ENCODE peak calls at places on chromosomes 6 and 20, in seven cellular contexts. Y, K, J, F, V, N and D are unnamed samples.

GRCh38 chr6:118768441-118768840 is 117.0 kb upstream of the CEP85L start:
- DNase-seq in J (no peak), V (no peak), F (no peak), N (no peak), K (no peak), Y (no peak), D (no peak)

GRCh38 chr6:89987140-89987539 is 92.9 kb downstream of the GJA10 start:
- DNase-seq in V (no peak), Y (no peak), N (no peak), F (no peak), J (no peak), K (no peak), D (no peak)

GRCh38 chr6:64310214-64310613 is 674.6 kb downstream of the PHF3 start:
- DNase-seq in K (no peak), J (no peak), Y (no peak), N (no peak), V (no peak), F (no peak), D (no peak)

GRCh38 chr6:132251711-132252110 is 149.6 kb downstream of the MOXD1 start:
- DNase-seq in K (no peak), V (no peak), N (no peak), F (peak), J (no peak), Y (no peak), D (no peak)

GRCh38 chr6:45807610-45808009 is 208.1 kb downstream of the CLIC5 start:
- DNase-seq in N (peak), J (no peak), K (no peak), F (no peak), V (no peak), Y (no peak), D (no peak)

GRCh38 chr6:111651185-111652034 is 45.7 kb upstream of the TRAF3IP2 start:
- DNase-seq in J (no peak), F (no peak), Y (no peak), N (no peak), K (no peak), V (peak), D (no peak)

GRCh38 chr6:24495516-24495847 is 713 bp downstream of the ALDH5A1 start:
- DNase-seq in J (no peak), N (peak), K (peak), Y (peak), V (peak), F (peak), D (no peak)

GRCh38 chr20:38674178-38675133 is 49.8 kb upstream of the SLC32A1 start:
- DNase-seq in K (no peak), F (peak), V (peak), Y (peak), J (peak), N (peak), D (no peak)

GRCh38 chr20:49091104-49091503 is 45.0 kb downstream of the CSE1L start:
- DNase-seq in V (no peak), Y (no peak), F (no peak), J (no peak), K (no peak), N (no peak), D (no peak)

GRCh38 chr6:3045369-3045768 is 22.9 kb upstream of the RIPK1 start:
- DNase-seq in V (no peak), N (no peak), J (no peak), K (no peak), F (no peak), Y (no peak), D (no peak)

GRCh38 chr6:136103763-136104311 is 146.3 kb downstream of the MTFR2 start:
- DNase-seq in N (peak), K (peak), J (no peak), V (peak), F (no peak), Y (no peak), D (no peak)

GRCh38 chr20:64011366-64011779 is 24.6 kb upstream of the C20orf204 start:
- DNase-seq in K (no peak), F (no peak), V (no peak), Y (no peak), N (no peak), J (no peak), D (no peak)

GRCh38 chr20:50496773-50497375 is 13.3 kb upstream of the PTPN1 start:
- DNase-seq in N (no peak), F (peak), V (no peak), K (no peak), Y (no peak), J (no peak), D (no peak)

GRCh38 chr6:31624070-31624469 is 3.6 kb downstream of the PRRC2A start:
- DNase-seq in V (no peak), Y (no peak), N (no peak), F (no peak), J (no peak), K (no peak), D (no peak)

GRCh38 chr20:12927489-12927888 is 81.3 kb upstream of the SPTLC3 start:
- DNase-seq in V (no peak), Y (no peak), J (no peak), K (no peak), N (no peak), F (peak), D (no peak)

GRCh38 chr20:62717933-62718332 is 9.3 kb downstream of the NTSR1 start:
- DNase-seq in F (no peak), K (no peak), V (no peak), N (no peak), J (no peak), Y (no peak), D (no peak)

GRCh38 chr6:2958331-2958711 is 13.0 kb downstream of the SERPINB6 start:
- DNase-seq in N (no peak), F (no peak), Y (no peak), K (peak), J (no peak), V (no peak), D (no peak)

GRCh38 chr6:36131517-36132220 is 1.4 kb downstream of the MAPK13 start:
- DNase-seq in Y (peak), F (peak), J (peak), V (peak), N (peak), K (peak), D (no peak)
- H3K4me3 ChIP-seq in Y (peak), F (peak), J (peak), V (peak), N (no peak), K (peak), D (peak)

GRCh38 chr6:123036663-123037062 is 40.6 kb downstream of the CLVS2 start:
- DNase-seq in V (no peak), K (no peak), N (no peak), Y (no peak), F (no peak), J (no peak), D (no peak)
- H3K4me3 ChIP-seq in V (no peak), K (no peak), N (no peak), Y (no peak), F (no peak), J (no peak), D (no peak)

GRCh38 chr20:45470262-45470931 is 844 bp downstream of the WFDC2 start:
- DNase-seq in J (no peak), K (no peak), V (no peak), F (peak), Y (no peak), N (peak), D (no peak)
- H3K4me3 ChIP-seq in J (peak), K (peak), V (peak), F (peak), Y (no peak), N (peak), D (no peak)

DNA sequence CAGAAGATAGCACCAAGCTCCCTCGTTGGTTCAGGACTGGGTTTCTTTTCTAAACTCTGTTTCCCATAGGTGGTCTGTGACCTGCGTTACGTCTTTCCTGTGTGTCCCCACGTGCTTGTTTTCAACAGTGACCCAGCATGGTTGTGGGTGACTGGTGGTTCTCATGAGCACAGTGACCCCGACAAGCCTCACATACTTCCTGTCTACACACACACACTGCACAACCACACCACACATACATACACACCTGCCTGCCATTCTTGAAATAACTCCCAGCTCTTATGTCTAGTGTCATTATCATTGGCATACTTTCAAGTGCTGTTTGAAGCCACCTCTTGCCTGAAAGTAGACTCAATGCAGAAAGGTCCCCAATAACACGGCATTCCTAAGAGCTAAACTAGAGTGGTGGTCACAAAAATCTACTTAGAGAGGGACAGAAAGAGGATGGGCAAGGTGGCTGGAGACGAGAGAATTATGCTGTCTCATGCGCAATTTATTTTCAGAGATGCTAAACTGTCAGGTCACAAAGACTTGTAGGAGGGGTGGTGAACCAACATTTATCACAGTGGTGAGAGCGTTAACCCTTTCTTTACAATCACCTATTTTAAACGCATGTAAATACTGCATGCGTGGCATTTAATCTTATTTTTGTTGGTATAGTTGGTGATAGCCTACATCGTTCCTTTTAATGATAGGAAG is 66.7 kb downstream of the GCNT2 start:
- DNase-seq in N (peak), Y (no peak), K (no peak), J (no peak), F (no peak), V (no peak), D (no peak)
- H3K4me3 ChIP-seq in N (peak), Y (no peak), K (no peak), J (no peak), F (no peak), V (no peak), D (no peak)

GRCh38 chr6:44075137-44076015 is 51.9 kb downstream of the MRPL14 start:
- DNase-seq in N (no peak), V (no peak), F (no peak), Y (no peak), K (no peak), J (no peak), D (no peak)

GRCh38 chr6:44072959-44073611 is 54.2 kb downstream of the MRPL14 start:
- DNase-seq in N (peak), F (peak), V (peak), Y (peak), J (peak), K (peak), D (no peak)

GRCh38 chr6:44073612-44074382 is 53.5 kb downstream of the MRPL14 start:
- DNase-seq in K (no peak), Y (no peak), N (no peak), F (no peak), V (peak), J (peak), D (no peak)

GRCh38 chr6:44076016-44076365 is 51.3 kb downstream of the MRPL14 start:
- DNase-seq in V (no peak), F (no peak), K (no peak), Y (no peak), J (no peak), N (no peak), D (no peak)

GRCh38 chr6:44074383-44075136 is 52.7 kb downstream of the MRPL14 start:
- DNase-seq in F (peak), J (peak), N (peak), V (peak), Y (peak), K (peak), D (no peak)
- H3K4me3 ChIP-seq in F (no peak), J (peak), N (no peak), V (no peak), Y (peak), K (no peak), D (no peak)

GRCh38 chr6:1109134-1109533 is 202.8 kb upstream of the FOXQ1 start:
- DNase-seq in N (no peak), Y (no peak), J (no peak), K (no peak), F (no peak), V (no peak), D (no peak)

GRCh38 chr6:1108198-1108597 is 203.7 kb upstream of the FOXQ1 start:
- DNase-seq in K (no peak), J (no peak), N (no peak), V (no peak), Y (no peak), F (no peak), D (no peak)

GRCh38 chr6:1110164-1110563 is 201.7 kb upstream of the FOXQ1 start:
- DNase-seq in K (no peak), J (no peak), V (peak), Y (no peak), N (no peak), F (no peak), D (no peak)

GRCh38 chr6:1111361-1111760 is 200.5 kb upstream of the FOXQ1 start:
- DNase-seq in K (no peak), J (no peak), Y (no peak), F (peak), N (no peak), V (no peak), D (no peak)

DNA sequence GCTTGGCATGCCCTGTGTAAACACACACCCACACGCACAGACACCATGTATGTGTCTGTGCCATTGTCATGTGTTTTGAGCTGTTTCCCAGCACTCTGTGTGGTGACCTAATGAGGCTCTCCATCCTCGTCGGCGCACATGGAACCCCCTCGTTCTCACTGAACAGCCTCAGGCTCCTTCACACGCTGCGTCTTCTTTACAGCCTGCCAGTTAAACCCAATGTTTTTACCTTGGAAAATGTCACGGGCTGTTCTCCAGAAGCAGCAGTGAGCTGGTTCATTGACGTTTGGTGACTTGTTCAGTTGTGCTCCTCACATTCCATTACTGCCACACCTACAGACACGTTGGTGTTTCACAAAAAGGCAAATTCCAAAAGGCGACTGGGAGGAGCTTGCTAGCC is 201.0 kb upstream of the FOXQ1 start:
- DNase-seq in N (no peak), F (peak), K (no peak), Y (no peak), V (no peak), J (no peak), D (no peak)
- H3K4me3 ChIP-seq in N (no peak), F (peak), K (no peak), Y (no peak), V (no peak), J (no peak), D (no peak)

GRCh38 chr20:24952376-24953203 is 3.5 kb downstream of the CST7 start:
- DNase-seq in N (no peak), K (peak), Y (no peak), V (no peak), F (no peak), J (no peak), D (no peak)

GRCh38 chr20:24950128-24950835 is 1.2 kb downstream of the CST7 start:
- DNase-seq in V (no peak), K (peak), J (no peak), Y (no peak), N (no peak), F (no peak), D (no peak)

GRCh38 chr20:24953204-24953565 is 4.1 kb downstream of the CST7 start:
- DNase-seq in K (no peak), N (no peak), F (no peak), J (no peak), V (no peak), Y (no peak), D (no peak)

GRCh38 chr20:24950836-24951525 is 1.9 kb downstream of the CST7 start:
- DNase-seq in Y (no peak), N (no peak), V (no peak), F (no peak), J (no peak), K (peak), D (no peak)

GRCh38 chr20:24951536-24952047 is 2.5 kb downstream of the CST7 start:
- DNase-seq in J (no peak), K (peak), Y (no peak), V (no peak), N (no peak), F (no peak), D (no peak)
- H3K4me3 ChIP-seq in J (no peak), K (no peak), Y (no peak), V (no peak), N (no peak), F (no peak), D (no peak)